ENCODE peak calls at places on chromosomes 4 and X, in six cellular contexts. S, C, W, V, Q and X are unnamed samples.

GRCh38 chrX:38347136-38347535 is 5.3 kb upstream of the OTC start:
- DNase-seq in C (peak), W (peak), S (no peak), Q (no peak), V (peak), X (no peak)

GRCh38 chr4:119647558-119647957 is 19.0 kb upstream of the PDE5A start:
- DNase-seq in S (no peak), Q (no peak), C (no peak), W (no peak), V (peak), X (no peak)

GRCh38 chr4:101651778-101652177 is 138.8 kb upstream of the BANK1 start:
- DNase-seq in W (peak), V (no peak), S (no peak), C (no peak), Q (no peak), X (no peak)

GRCh38 chr4:8913121-8913857 is 41.6 kb upstream of the HMX1 start:
- DNase-seq in C (no peak), Q (no peak), W (no peak), V (no peak), S (no peak), X (no peak)

GRCh38 chr4:134777626-134778025 is 576.0 kb upstream of the PABPC4L start:
- DNase-seq in C (peak), W (no peak), V (no peak), S (no peak), Q (no peak), X (no peak)

GRCh38 chr4:26248647-26249046 is 72.2 kb upstream of the RBPJ start:
- DNase-seq in Q (no peak), C (no peak), W (no peak), S (no peak), V (peak), X (no peak)

GRCh38 chr4:176964116-176964691 is 171.5 kb upstream of the VEGFC start:
- DNase-seq in W (no peak), V (no peak), C (peak), Q (no peak), S (no peak), X (no peak)

GRCh38 chr4:181688416-181688815 is 554.8 kb upstream of the TENM3 start:
- DNase-seq in V (peak), Q (no peak), S (no peak), W (no peak), C (no peak), X (no peak)

GRCh38 chr4:3310301-3311094 is 17.7 kb downstream of the RGS12 start:
- DNase-seq in V (no peak), C (no peak), S (no peak), W (no peak), Q (no peak), X (no peak)

GRCh38 chr4:154082760-154083530 is 294.1 kb upstream of the SFRP2 start:
- DNase-seq in S (no peak), W (no peak), V (peak), Q (no peak), C (peak), X (no peak)

GRCh38 chr4:95013236-95013635 is 255.5 kb downstream of the BMPR1B start:
- DNase-seq in S (no peak), V (no peak), Q (no peak), C (no peak), W (no peak), X (no peak)

GRCh38 chr4:6974138-6974848 is 64.7 kb downstream of the TBC1D14 start:
- DNase-seq in Q (peak), V (peak), W (peak), C (peak), S (peak), X (peak)

GRCh38 chr4:76012388-76012801 is 5.1 kb upstream of the CXCL9 start:
- DNase-seq in Q (no peak), S (no peak), C (no peak), W (no peak), V (peak), X (no peak)

GRCh38 chrX:136866337-136867095 is 14.0 kb downstream of the RBMX start:
- DNase-seq in C (no peak), Q (no peak), V (no peak), W (no peak), S (no peak), X (no peak)

GRCh38 chr4:99024481-99025275 is 29.2 kb downstream of the METAP1 start:
- DNase-seq in W (no peak), Q (no peak), V (no peak), C (peak), S (no peak), X (no peak)

GRCh38 chr4:107931775-107932321 is 499 bp downstream of the CYP2U1 start:
- DNase-seq in V (no peak), Q (peak), C (no peak), W (peak), S (peak), X (peak)

GRCh38 chrX:69153060-69153730 is 12.1 kb downstream of the PJA1 start:
- DNase-seq in Q (no peak), W (peak), V (peak), C (peak), S (no peak), X (no peak)

GRCh38 chr4:187236491-187236890 is 512.8 kb upstream of the FAT1 start:
- DNase-seq in Q (no peak), W (no peak), V (peak), S (no peak), C (no peak), X (no peak)